ENCODE peak calls at places on chromosomes 5 and 9, in six cellular contexts. One of them, this sample, is unnamed.

GRCh38 chr9:79233542-79233941 is 338.2 kb upstream of the TLE4 start:
- DNase-seq in T-helper 9 cell: no peak
- DNase-seq in stimulated activated CD8-positive, alpha-beta memory T cell treated with anti-CD3 and anti-CD28 coated beads, Interleukin-7, amount 100 ng/mL, for 24 hours: no peak
- DNase-seq in substantia nigra: no peak
- DNase-seq in natural killer cell: no peak
- DNase-seq in Panc1: peak
- DNase-seq in this sample: peak

GRCh38 chr5:1536298-1537165 is 12.8 kb upstream of the LPCAT1 start:
- DNase-seq in natural killer cell: peak
- DNase-seq in substantia nigra: no peak
- DNase-seq in Panc1: no peak
- DNase-seq in stimulated activated CD8-positive, alpha-beta memory T cell treated with anti-CD3 and anti-CD28 coated beads, Interleukin-7, amount 100 ng/mL, for 24 hours: peak
- DNase-seq in T-helper 9 cell: peak
- DNase-seq in this sample: no peak

GRCh38 chr5:57779383-57780223 is 297.0 kb upstream of the ACTBL2 start:
- DNase-seq in substantia nigra: peak
- DNase-seq in T-helper 9 cell: no peak
- DNase-seq in Panc1: peak
- DNase-seq in stimulated activated CD8-positive, alpha-beta memory T cell treated with anti-CD3 and anti-CD28 coated beads, Interleukin-7, amount 100 ng/mL, for 24 hours: no peak
- DNase-seq in natural killer cell: no peak
- DNase-seq in this sample: peak

GRCh38 chr5:72498284-72498683 is 8.9 kb downstream of the ZNF366 start:
- DNase-seq in substantia nigra: no peak
- DNase-seq in stimulated activated CD8-positive, alpha-beta memory T cell treated with anti-CD3 and anti-CD28 coated beads, Interleukin-7, amount 100 ng/mL, for 24 hours: no peak
- DNase-seq in Panc1: no peak
- DNase-seq in natural killer cell: no peak
- DNase-seq in T-helper 9 cell: no peak
- DNase-seq in this sample: no peak

GRCh38 chr5:177495243-177496060 is 2.0 kb downstream of the PDLIM7 start:
- DNase-seq in substantia nigra: no peak
- DNase-seq in Panc1: no peak
- DNase-seq in T-helper 9 cell: no peak
- DNase-seq in stimulated activated CD8-positive, alpha-beta memory T cell treated with anti-CD3 and anti-CD28 coated beads, Interleukin-7, amount 100 ng/mL, for 24 hours: no peak
- DNase-seq in natural killer cell: no peak
- DNase-seq in this sample: peak

GRCh38 chr5:141355641-141356040 is 820 bp downstream of the PCDHGA4 start:
- DNase-seq in T-helper 9 cell: no peak
- DNase-seq in natural killer cell: no peak
- DNase-seq in substantia nigra: no peak
- DNase-seq in Panc1: no peak
- DNase-seq in stimulated activated CD8-positive, alpha-beta memory T cell treated with anti-CD3 and anti-CD28 coated beads, Interleukin-7, amount 100 ng/mL, for 24 hours: no peak
- DNase-seq in this sample: no peak

GRCh38 chr5:168295574-168296201 is 4.2 kb downstream of the WWC1 start:
- DNase-seq in substantia nigra: peak
- DNase-seq in Panc1: no peak
- DNase-seq in T-helper 9 cell: no peak
- DNase-seq in natural killer cell: no peak
- DNase-seq in stimulated activated CD8-positive, alpha-beta memory T cell treated with anti-CD3 and anti-CD28 coated beads, Interleukin-7, amount 100 ng/mL, for 24 hours: no peak
- DNase-seq in this sample: peak

GRCh38 chr9:93392974-93393373 is 58.5 kb upstream of the FAM120A start:
- DNase-seq in stimulated activated CD8-positive, alpha-beta memory T cell treated with anti-CD3 and anti-CD28 coated beads, Interleukin-7, amount 100 ng/mL, for 24 hours: no peak
- DNase-seq in substantia nigra: no peak
- DNase-seq in Panc1: no peak
- DNase-seq in natural killer cell: no peak
- DNase-seq in T-helper 9 cell: no peak
- DNase-seq in this sample: no peak

GRCh38 chr5:171585981-171586380 is 166.5 kb downstream of the FGF18 start:
- DNase-seq in natural killer cell: no peak
- DNase-seq in T-helper 9 cell: no peak
- DNase-seq in stimulated activated CD8-positive, alpha-beta memory T cell treated with anti-CD3 and anti-CD28 coated beads, Interleukin-7, amount 100 ng/mL, for 24 hours: no peak
- DNase-seq in Panc1: no peak
- DNase-seq in substantia nigra: no peak
- DNase-seq in this sample: no peak

GRCh38 chr9:120899490-120900037 is 22.6 kb upstream of the PHF19 start:
- DNase-seq in stimulated activated CD8-positive, alpha-beta memory T cell treated with anti-CD3 and anti-CD28 coated beads, Interleukin-7, amount 100 ng/mL, for 24 hours: no peak
- DNase-seq in T-helper 9 cell: no peak
- DNase-seq in substantia nigra: no peak
- DNase-seq in natural killer cell: no peak
- DNase-seq in Panc1: no peak
- DNase-seq in this sample: no peak

GRCh38 chr5:10328323-10328722 is 20.6 kb upstream of the CMBL start:
- DNase-seq in stimulated activated CD8-positive, alpha-beta memory T cell treated with anti-CD3 and anti-CD28 coated beads, Interleukin-7, amount 100 ng/mL, for 24 hours: no peak
- DNase-seq in substantia nigra: no peak
- DNase-seq in natural killer cell: no peak
- DNase-seq in Panc1: no peak
- DNase-seq in T-helper 9 cell: no peak
- DNase-seq in this sample: no peak

GRCh38 chr5:147613359-147613758 is 103.5 kb upstream of the DPYSL3 start:
- DNase-seq in stimulated activated CD8-positive, alpha-beta memory T cell treated with anti-CD3 and anti-CD28 coated beads, Interleukin-7, amount 100 ng/mL, for 24 hours: no peak
- DNase-seq in substantia nigra: no peak
- DNase-seq in natural killer cell: no peak
- DNase-seq in T-helper 9 cell: no peak
- DNase-seq in Panc1: no peak
- DNase-seq in this sample: no peak

GRCh38 chr5:135615581-135616260 is 36.9 kb upstream of the CXCL14 start:
- DNase-seq in stimulated activated CD8-positive, alpha-beta memory T cell treated with anti-CD3 and anti-CD28 coated beads, Interleukin-7, amount 100 ng/mL, for 24 hours: no peak
- DNase-seq in T-helper 9 cell: no peak
- DNase-seq in natural killer cell: no peak
- DNase-seq in substantia nigra: no peak
- DNase-seq in Panc1: no peak
- DNase-seq in this sample: peak

GRCh38 chr5:10564838-10565784 is 1.2 kb downstream of the ANKRD33B start:
- DNase-seq in stimulated activated CD8-positive, alpha-beta memory T cell treated with anti-CD3 and anti-CD28 coated beads, Interleukin-7, amount 100 ng/mL, for 24 hours: no peak
- DNase-seq in T-helper 9 cell: no peak
- DNase-seq in substantia nigra: no peak
- DNase-seq in Panc1: no peak
- DNase-seq in natural killer cell: peak
- DNase-seq in this sample: peak

GRCh38 chr5:156920861-156921431 is 42.1 kb downstream of the TIMD4 start:
- DNase-seq in substantia nigra: no peak
- DNase-seq in Panc1: no peak
- DNase-seq in T-helper 9 cell: no peak
- DNase-seq in stimulated activated CD8-positive, alpha-beta memory T cell treated with anti-CD3 and anti-CD28 coated beads, Interleukin-7, amount 100 ng/mL, for 24 hours: no peak
- DNase-seq in natural killer cell: no peak
- DNase-seq in this sample: no peak

GRCh38 chr9:94860678-94861588 is 134.4 kb downstream of the AOPEP start:
- DNase-seq in T-helper 9 cell: peak
- DNase-seq in Panc1: no peak
- DNase-seq in natural killer cell: peak
- DNase-seq in substantia nigra: no peak
- DNase-seq in stimulated activated CD8-positive, alpha-beta memory T cell treated with anti-CD3 and anti-CD28 coated beads, Interleukin-7, amount 100 ng/mL, for 24 hours: peak
- DNase-seq in this sample: no peak

GRCh38 chr5:133387621-133388020 is 224.7 kb downstream of the FSTL4 start:
- DNase-seq in natural killer cell: no peak
- DNase-seq in stimulated activated CD8-positive, alpha-beta memory T cell treated with anti-CD3 and anti-CD28 coated beads, Interleukin-7, amount 100 ng/mL, for 24 hours: no peak
- DNase-seq in T-helper 9 cell: no peak
- DNase-seq in substantia nigra: no peak
- DNase-seq in Panc1: no peak
- DNase-seq in this sample: no peak

GRCh38 chr9:127505396-127506116 is 54.2 kb downstream of the LRSAM1 start:
- DNase-seq in substantia nigra: no peak
- DNase-seq in T-helper 9 cell: no peak
- DNase-seq in stimulated activated CD8-positive, alpha-beta memory T cell treated with anti-CD3 and anti-CD28 coated beads, Interleukin-7, amount 100 ng/mL, for 24 hours: no peak
- DNase-seq in natural killer cell: no peak
- DNase-seq in Panc1: no peak
- DNase-seq in this sample: peak

GRCh38 chr9:126705767-126706697 is 92.3 kb downstream of the LMX1B start:
- DNase-seq in stimulated activated CD8-positive, alpha-beta memory T cell treated with anti-CD3 and anti-CD28 coated beads, Interleukin-7, amount 100 ng/mL, for 24 hours: peak
- DNase-seq in T-helper 9 cell: peak
- DNase-seq in Panc1: no peak
- DNase-seq in natural killer cell: peak
- DNase-seq in substantia nigra: peak
- DNase-seq in this sample: peak

GRCh38 chr5:44332360-44332971 is 56.8 kb downstream of the FGF10 start:
- DNase-seq in T-helper 9 cell: no peak
- DNase-seq in stimulated activated CD8-positive, alpha-beta memory T cell treated with anti-CD3 and anti-CD28 coated beads, Interleukin-7, amount 100 ng/mL, for 24 hours: no peak
- DNase-seq in natural killer cell: no peak
- DNase-seq in Panc1: peak
- DNase-seq in substantia nigra: no peak
- DNase-seq in this sample: peak

GRCh38 chr9:137296214-137297059 is 5.6 kb downstream of the NRARP start:
- DNase-seq in natural killer cell: no peak
- DNase-seq in T-helper 9 cell: no peak
- DNase-seq in Panc1: no peak
- DNase-seq in stimulated activated CD8-positive, alpha-beta memory T cell treated with anti-CD3 and anti-CD28 coated beads, Interleukin-7, amount 100 ng/mL, for 24 hours: no peak
- DNase-seq in substantia nigra: peak
- DNase-seq in this sample: no peak

GRCh38 chr9:71812385-71812784 is 44.1 kb upstream of the CEMIP2 start:
- DNase-seq in stimulated activated CD8-positive, alpha-beta memory T cell treated with anti-CD3 and anti-CD28 coated beads, Interleukin-7, amount 100 ng/mL, for 24 hours: no peak
- DNase-seq in T-helper 9 cell: no peak
- DNase-seq in natural killer cell: no peak
- DNase-seq in Panc1: no peak
- DNase-seq in substantia nigra: peak
- DNase-seq in this sample: no peak

GRCh38 chr9:34994429-34995287 is 5.1 kb downstream of the DNAJB5 start:
- DNase-seq in stimulated activated CD8-positive, alpha-beta memory T cell treated with anti-CD3 and anti-CD28 coated beads, Interleukin-7, amount 100 ng/mL, for 24 hours: no peak
- DNase-seq in substantia nigra: peak
- DNase-seq in Panc1: no peak
- DNase-seq in natural killer cell: no peak
- DNase-seq in T-helper 9 cell: no peak
- DNase-seq in this sample: peak

GRCh38 chr9:104855837-104856236 is 72.1 kb downstream of the ABCA1 start:
- DNase-seq in T-helper 9 cell: no peak
- DNase-seq in stimulated activated CD8-positive, alpha-beta memory T cell treated with anti-CD3 and anti-CD28 coated beads, Interleukin-7, amount 100 ng/mL, for 24 hours: no peak
- DNase-seq in natural killer cell: no peak
- DNase-seq in Panc1: no peak
- DNase-seq in substantia nigra: no peak
- DNase-seq in this sample: no peak

GRCh38 chr9:125119643-125120286 is 23.6 kb downstream of the SCAI start:
- DNase-seq in stimulated activated CD8-positive, alpha-beta memory T cell treated with anti-CD3 and anti-CD28 coated beads, Interleukin-7, amount 100 ng/mL, for 24 hours: no peak
- DNase-seq in Panc1: no peak
- DNase-seq in T-helper 9 cell: no peak
- DNase-seq in natural killer cell: no peak
- DNase-seq in substantia nigra: no peak
- DNase-seq in this sample: peak

GRCh38 chr5:107277485-107278040 is 393.2 kb downstream of the EFNA5 start:
- DNase-seq in substantia nigra: no peak
- DNase-seq in natural killer cell: no peak
- DNase-seq in stimulated activated CD8-positive, alpha-beta memory T cell treated with anti-CD3 and anti-CD28 coated beads, Interleukin-7, amount 100 ng/mL, for 24 hours: no peak
- DNase-seq in Panc1: no peak
- DNase-seq in T-helper 9 cell: no peak
- DNase-seq in this sample: no peak

GRCh38 chr5:1936901-1937300 is 54.2 kb upstream of the IRX4 start:
- DNase-seq in natural killer cell: no peak
- DNase-seq in substantia nigra: no peak
- DNase-seq in T-helper 9 cell: no peak
- DNase-seq in stimulated activated CD8-positive, alpha-beta memory T cell treated with anti-CD3 and anti-CD28 coated beads, Interleukin-7, amount 100 ng/mL, for 24 hours: no peak
- DNase-seq in Panc1: no peak
- DNase-seq in this sample: no peak

GRCh38 chr9:135078361-135078821 is 9.1 kb upstream of the OLFM1 start:
- DNase-seq in Panc1: no peak
- DNase-seq in substantia nigra: no peak
- DNase-seq in stimulated activated CD8-positive, alpha-beta memory T cell treated with anti-CD3 and anti-CD28 coated beads, Interleukin-7, amount 100 ng/mL, for 24 hours: no peak
- DNase-seq in natural killer cell: no peak
- DNase-seq in T-helper 9 cell: no peak
- DNase-seq in this sample: no peak

GRCh38 chr5:122478741-122479459 is 166.9 kb downstream of the SNCAIP start:
- DNase-seq in T-helper 9 cell: no peak
- DNase-seq in substantia nigra: no peak
- DNase-seq in stimulated activated CD8-positive, alpha-beta memory T cell treated with anti-CD3 and anti-CD28 coated beads, Interleukin-7, amount 100 ng/mL, for 24 hours: no peak
- DNase-seq in Panc1: no peak
- DNase-seq in natural killer cell: no peak
- DNase-seq in this sample: no peak

GRCh38 chr9:127074561-127075548 is 47.6 kb downstream of the ANGPTL2 start:
- DNase-seq in Panc1: no peak
- DNase-seq in stimulated activated CD8-positive, alpha-beta memory T cell treated with anti-CD3 and anti-CD28 coated beads, Interleukin-7, amount 100 ng/mL, for 24 hours: no peak
- DNase-seq in natural killer cell: no peak
- DNase-seq in substantia nigra: peak
- DNase-seq in T-helper 9 cell: no peak
- DNase-seq in this sample: no peak

GRCh38 chr9:38244971-38245370 is 147.5 kb upstream of the ALDH1B1 start:
- DNase-seq in Panc1: no peak
- DNase-seq in stimulated activated CD8-positive, alpha-beta memory T cell treated with anti-CD3 and anti-CD28 coated beads, Interleukin-7, amount 100 ng/mL, for 24 hours: no peak
- DNase-seq in natural killer cell: no peak
- DNase-seq in substantia nigra: no peak
- DNase-seq in T-helper 9 cell: no peak
- DNase-seq in this sample: no peak

GRCh38 chr5:54415896-54416640 is 39.4 kb upstream of the HSPB3 start:
- DNase-seq in stimulated activated CD8-positive, alpha-beta memory T cell treated with anti-CD3 and anti-CD28 coated beads, Interleukin-7, amount 100 ng/mL, for 24 hours: no peak
- DNase-seq in Panc1: no peak
- DNase-seq in T-helper 9 cell: no peak
- DNase-seq in natural killer cell: no peak
- DNase-seq in substantia nigra: no peak
- DNase-seq in this sample: peak

GRCh38 chr9:69178583-69179011 is 4.5 kb downstream of the TJP2 start:
- DNase-seq in substantia nigra: no peak
- DNase-seq in T-helper 9 cell: no peak
- DNase-seq in stimulated activated CD8-positive, alpha-beta memory T cell treated with anti-CD3 and anti-CD28 coated beads, Interleukin-7, amount 100 ng/mL, for 24 hours: no peak
- DNase-seq in Panc1: no peak
- DNase-seq in natural killer cell: no peak
- DNase-seq in this sample: no peak

GRCh38 chr5:42621662-42622061 is 135.0 kb upstream of the CCDC152 start:
- DNase-seq in natural killer cell: no peak
- DNase-seq in T-helper 9 cell: no peak
- DNase-seq in substantia nigra: no peak
- DNase-seq in Panc1: no peak
- DNase-seq in stimulated activated CD8-positive, alpha-beta memory T cell treated with anti-CD3 and anti-CD28 coated beads, Interleukin-7, amount 100 ng/mL, for 24 hours: no peak
- DNase-seq in this sample: no peak

GRCh38 chr5:174316326-174316725 is 270.8 kb downstream of the NSG2 start:
- DNase-seq in Panc1: no peak
- DNase-seq in T-helper 9 cell: no peak
- DNase-seq in stimulated activated CD8-positive, alpha-beta memory T cell treated with anti-CD3 and anti-CD28 coated beads, Interleukin-7, amount 100 ng/mL, for 24 hours: no peak
- DNase-seq in substantia nigra: no peak
- DNase-seq in natural killer cell: no peak
- DNase-seq in this sample: no peak

GRCh38 chr5:147170603-147171002 is 64.2 kb upstream of the STK32A start:
- DNase-seq in substantia nigra: no peak
- DNase-seq in Panc1: no peak
- DNase-seq in T-helper 9 cell: no peak
- DNase-seq in stimulated activated CD8-positive, alpha-beta memory T cell treated with anti-CD3 and anti-CD28 coated beads, Interleukin-7, amount 100 ng/mL, for 24 hours: no peak
- DNase-seq in natural killer cell: no peak
- DNase-seq in this sample: no peak

GRCh38 chr9:88536951-88537742 is 2.2 kb downstream of the NXNL2 start:
- DNase-seq in T-helper 9 cell: no peak
- DNase-seq in natural killer cell: no peak
- DNase-seq in substantia nigra: no peak
- DNase-seq in stimulated activated CD8-positive, alpha-beta memory T cell treated with anti-CD3 and anti-CD28 coated beads, Interleukin-7, amount 100 ng/mL, for 24 hours: no peak
- DNase-seq in Panc1: no peak
- DNase-seq in this sample: no peak

GRCh38 chr5:115758356-115758755 is 58.1 kb downstream of the CDO1 start:
- DNase-seq in stimulated activated CD8-positive, alpha-beta memory T cell treated with anti-CD3 and anti-CD28 coated beads, Interleukin-7, amount 100 ng/mL, for 24 hours: no peak
- DNase-seq in substantia nigra: no peak
- DNase-seq in Panc1: no peak
- DNase-seq in natural killer cell: no peak
- DNase-seq in T-helper 9 cell: no peak
- DNase-seq in this sample: no peak

GRCh38 chr5:96943829-96944228 is 7.9 kb downstream of the LNPEP start:
- DNase-seq in substantia nigra: no peak
- DNase-seq in natural killer cell: no peak
- DNase-seq in T-helper 9 cell: no peak
- DNase-seq in stimulated activated CD8-positive, alpha-beta memory T cell treated with anti-CD3 and anti-CD28 coated beads, Interleukin-7, amount 100 ng/mL, for 24 hours: no peak
- DNase-seq in Panc1: no peak
- DNase-seq in this sample: no peak

GRCh38 chr9:79962836-79963235 is 391.1 kb downstream of the TLE4 start:
- DNase-seq in natural killer cell: no peak
- DNase-seq in stimulated activated CD8-positive, alpha-beta memory T cell treated with anti-CD3 and anti-CD28 coated beads, Interleukin-7, amount 100 ng/mL, for 24 hours: no peak
- DNase-seq in substantia nigra: no peak
- DNase-seq in Panc1: no peak
- DNase-seq in T-helper 9 cell: no peak
- DNase-seq in this sample: peak